ENCODE peak calls at places on chromosomes 5 and 9, in six cellular contexts. W is A549; B is effector memory CD4-positive, alpha-beta T cell; Y is SJSA1; D is hepatocyte; O is CD4-positive, alpha-beta memory T cell. E is an unnamed sample.

GRCh38 chr5:60541980-60542379 is 158.0 kb downstream of the DEPDC1B start:
- DNase-seq in Y (no peak), W (no peak), B (no peak), D (peak; percentile 28), O (no peak), E (no peak)

GRCh38 chr9:19994296-19994695 is 205.5 kb upstream of the SLC24A2 start:
- DNase-seq in B (no peak), W (no peak), O (no peak), Y (no peak), D (no peak), E (no peak)

GRCh38 chr5:55218966-55219365 is 8.1 kb downstream of the MCIDAS start:
- DNase-seq in B (no peak), D (peak; percentile 76), O (no peak), W (no peak), Y (no peak), E (peak; percentile 93)

GRCh38 chr5:145856285-145856818 is 16.5 kb downstream of the GRXCR2 start:
- DNase-seq in Y (no peak), D (peak; percentile 73), O (no peak), B (no peak), W (no peak), E (no peak)

GRCh38 chr9:127162567-127163365 is 40.3 kb upstream of the ANGPTL2 start:
- DNase-seq in B (no peak), D (no peak), Y (no peak), W (no peak), O (no peak), E (peak; percentile 87)

GRCh38 chr9:129143461-129143927 is 32.3 kb downstream of the PTPA start:
- DNase-seq in O (no peak), D (peak; percentile 64), B (no peak), W (no peak), Y (no peak), E (no peak)

GRCh38 chr5:14724633-14725032 is 60.1 kb downstream of the OTULIN start:
- DNase-seq in W (no peak), Y (no peak), B (no peak), O (no peak), D (no peak), E (no peak)

GRCh38 chr5:71533142-71533541 is 54.0 kb upstream of the MCCC2 start:
- DNase-seq in O (no peak), Y (no peak), W (no peak), B (no peak), D (no peak), E (no peak)

GRCh38 chr5:68114641-68115040 is 100.9 kb upstream of the PIK3R1 start:
- DNase-seq in D (no peak), Y (no peak), B (no peak), O (no peak), W (no peak), E (no peak)

GRCh38 chr9:137815256-137816255 is 62.0 kb upstream of the CACNA1B start:
- DNase-seq in W (no peak), Y (no peak), B (no peak), O (no peak), D (no peak), E (no peak)

GRCh38 chr9:18746631-18747030 is 272.7 kb downstream of the ADAMTSL1 start:
- DNase-seq in B (no peak), O (no peak), Y (no peak), W (no peak), D (no peak), E (no peak)

GRCh38 chr5:170273968-170274710 is 23.4 kb downstream of the LCP2 start:
- DNase-seq in W (peak; percentile 27), O (peak; percentile 67), D (peak; percentile 58), B (no peak), Y (no peak), E (peak; percentile 61)

GRCh38 chr9:70020217-70020616 is 23.4 kb upstream of the MAMDC2 start:
- DNase-seq in Y (no peak), O (no peak), B (no peak), D (peak; percentile 39), W (no peak), E (peak; percentile 14)

GRCh38 chr5:56850423-56850822 is 35.1 kb downstream of the MAP3K1 start:
- DNase-seq in D (no peak), B (no peak), W (no peak), O (no peak), Y (no peak), E (no peak)

GRCh38 chr5:163642904-163643303 is 137.5 kb downstream of the MAT2B start:
- DNase-seq in W (no peak), O (no peak), B (no peak), D (no peak), Y (no peak), E (no peak)

GRCh38 chr5:60055168-60055567 is 161.6 kb upstream of the PDE4D start:
- DNase-seq in W (no peak), O (no peak), B (no peak), Y (no peak), D (no peak), E (peak; percentile 78)

GRCh38 chr5:157252741-157253465 is 13.0 kb upstream of the CYFIP2 start:
- DNase-seq in Y (peak; percentile 30), W (no peak), D (no peak), O (peak; percentile 84), B (peak; percentile 52), E (peak; percentile 66)

GRCh38 chr5:15500326-15500958 is 462 bp downstream of the FBXL7 start:
- DNase-seq in Y (peak; percentile 67), B (no peak), O (no peak), W (peak; percentile 3), D (peak; percentile 40), E (no peak)

GRCh38 chr5:82359286-82359685 is 81.1 kb upstream of the RPS23 start:
- DNase-seq in W (no peak), Y (no peak), D (no peak), O (no peak), B (no peak), E (no peak)

GRCh38 chr9:107348836-107349235 is 65.8 kb downstream of the RAD23B start:
- DNase-seq in Y (no peak), B (no peak), W (no peak), D (no peak), O (no peak), E (no peak)

GRCh38 chr9:95073042-95073607 is 244.4 kb downstream of the FANCC start:
- DNase-seq in W (no peak), Y (no peak), B (no peak), O (no peak), D (no peak), E (no peak)

GRCh38 chr5:69049151-69049550 is 44.7 kb upstream of the SLC30A5 start:
- DNase-seq in W (no peak), Y (no peak), O (no peak), B (no peak), D (no peak), E (no peak)

GRCh38 chr9:130244548-130245165 is 20.9 kb upstream of the HMCN2 start:
- DNase-seq in O (no peak), D (no peak), B (no peak), Y (no peak), W (no peak), E (no peak)

GRCh38 chr5:9429691-9430215 is 116.1 kb downstream of the SEMA5A start:
- DNase-seq in B (no peak), Y (no peak), D (no peak), W (no peak), O (no peak), E (no peak)

GRCh38 chr9:85516976-85517637 is 224.6 kb downstream of the AGTPBP1 start:
- DNase-seq in W (no peak), D (no peak), O (no peak), B (no peak), Y (no peak), E (no peak)

GRCh38 chr9:26148128-26148527 is 469.9 kb upstream of the TUSC1 start:
- DNase-seq in D (no peak), Y (no peak), B (no peak), W (no peak), O (no peak), E (no peak)

GRCh38 chr9:106893088-106893487 is 30.1 kb downstream of the ZNF462 start:
- DNase-seq in D (no peak), W (peak; percentile 54), Y (peak; percentile 56), O (no peak), B (no peak), E (no peak)

GRCh38 chr9:85740821-85741111 is 988 bp downstream of the AGTPBP1 start:
- DNase-seq in B (no peak), Y (no peak), D (no peak), O (no peak), W (no peak), E (peak; percentile 42)

GRCh38 chr5:31396611-31397295 is 135.1 kb downstream of the DROSHA start:
- DNase-seq in Y (no peak), D (no peak), W (no peak), B (no peak), O (no peak), E (no peak)

GRCh38 chr9:78539904-78540303 is 243.0 kb downstream of the PSAT1 start:
- DNase-seq in O (no peak), D (no peak), W (no peak), B (no peak), Y (peak; percentile 80), E (no peak)

GRCh38 chr9:33455952-33456351 is 8.6 kb upstream of the AQP3 start:
- DNase-seq in W (no peak), Y (no peak), O (peak; percentile 46), D (no peak), B (no peak), E (no peak)

GRCh38 chr9:131259916-131260597 is 16.3 kb downstream of the FAM78A start:
- DNase-seq in B (no peak), D (no peak), O (no peak), Y (no peak), W (no peak), E (no peak)
- H3K4me1 ChIP-seq in B (peaks cover 48% of the 10 kb centered on the region), D (no peaks in the 10 kb centered on the region), O (peaks cover 69% of the 10 kb centered on the region), Y (peaks cover 8% of the 10 kb centered on the region), W (peaks cover 8% of the 10 kb centered on the region), E (no peaks in the 10 kb centered on the region)

DNA sequence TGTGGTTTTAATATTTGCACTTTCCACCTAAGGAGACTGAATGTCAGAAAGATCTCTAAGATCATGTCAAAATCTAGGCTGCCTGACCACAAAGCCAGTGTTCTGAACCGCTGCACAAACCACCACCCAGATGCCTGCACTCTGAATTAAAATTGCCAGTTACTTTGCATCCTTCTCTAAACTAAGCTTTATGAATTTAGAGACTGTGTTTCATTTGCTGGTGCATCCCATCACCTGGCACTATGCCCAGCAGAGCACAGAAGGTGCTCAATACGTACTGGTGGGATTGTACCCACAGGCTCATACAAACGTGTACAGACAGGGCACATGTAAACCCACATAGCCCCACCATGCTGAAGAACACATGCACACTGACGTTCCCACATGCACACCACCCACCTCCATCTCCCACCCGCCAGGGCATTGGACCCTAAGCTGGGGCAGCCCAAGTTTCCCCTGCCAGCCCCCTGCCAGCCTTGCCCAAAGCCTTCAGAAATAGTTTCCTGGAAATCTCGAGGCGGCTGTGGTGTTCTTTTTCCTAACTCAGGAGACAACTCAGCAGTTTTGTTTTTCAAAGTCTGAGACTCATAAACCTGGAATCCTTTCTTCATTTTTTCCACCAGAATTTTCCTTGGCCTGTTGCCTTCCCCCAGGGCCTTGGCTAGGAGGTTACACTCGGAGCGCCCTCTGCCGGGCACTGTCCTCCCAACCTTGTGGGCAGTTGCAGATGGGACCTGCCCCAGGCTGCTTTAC is 9.6 kb upstream of the TRAF1 start:
- DNase-seq in Y (peak; percentile 93), D (peak; percentile 95), O (peak; percentile 80), B (peak; percentile 74), W (peak; percentile 96), E (peak; percentile 88)
- H3K4me1 ChIP-seq in Y (peaks cover 47% of the 10 kb centered on the region), D (peaks cover 44% of the 10 kb centered on the region), O (peaks cover 61% of the 10 kb centered on the region), B (peaks cover 54% of the 10 kb centered on the region), W (peaks cover 45% of the 10 kb centered on the region), E (no peaks in the 10 kb centered on the region)

GRCh38 chr9:89425921-89426388 is 72.0 kb downstream of the SEMA4D start:
- DNase-seq in B (no peak), Y (peak; percentile 63), D (no peak), O (no peak), W (no peak), E (no peak)
- H3K4me1 ChIP-seq in B (peaks cover 89% of the 10 kb centered on the region), Y (peaks cover 40% of the 10 kb centered on the region), D (no peaks in the 10 kb centered on the region), O (peaks cover 100% of the 10 kb centered on the region), W (peaks cover 6% of the 10 kb centered on the region), E (peaks cover 13% of the 10 kb centered on the region)

GRCh38 chr9:79571309-79572031 is at the start of gene TLE4:
- DNase-seq in D (peak; percentile 100), O (peak; percentile 100), Y (peak; percentile 99), B (peak; percentile 100), W (peak; percentile 93), E (peak; percentile 100)
- H3K4me1 ChIP-seq in D (peaks cover 6% of the 10 kb centered on the region), O (peaks cover 37% of the 10 kb centered on the region), Y (peaks cover 20% of the 10 kb centered on the region), B (peaks cover 13% of the 10 kb centered on the region), W (peaks cover 8% of the 10 kb centered on the region), E (peaks cover 8% of the 10 kb centered on the region)